ENCODE peak calls at places on chromosomes 5 and 9, in seven cellular contexts. One of them, this sample, is unnamed.

GRCh38 chr5:174571662-174572397 is 152.6 kb upstream of the MSX2 start:
- DNase-seq in prostate gland: peak; percentile 63
- DNase-seq in fibroblast of lung: peak; percentile 96
- DNase-seq in spleen: no peak
- DNase-seq in psoas muscle: no peak
- DNase-seq in upper lobe of right lung: no peak
- DNase-seq in PC-9: peak; percentile 62
- DNase-seq in this sample: no peak

GRCh38 chr5:147453901-147454814 is 55.7 kb downstream of the DPYSL3 start:
- DNase-seq in prostate gland: peak; percentile 79
- DNase-seq in fibroblast of lung: peak; percentile 87
- DNase-seq in spleen: peak; percentile 91
- DNase-seq in psoas muscle: peak; percentile 94
- DNase-seq in upper lobe of right lung: peak; percentile 92
- DNase-seq in PC-9: no peak
- DNase-seq in this sample: peak; percentile 88

GRCh38 chr5:171534009-171534895 is 114.8 kb downstream of the FGF18 start:
- DNase-seq in prostate gland: no peak
- DNase-seq in fibroblast of lung: peak; percentile 19
- DNase-seq in spleen: no peak
- DNase-seq in psoas muscle: no peak
- DNase-seq in upper lobe of right lung: no peak
- DNase-seq in PC-9: peak; percentile 85
- DNase-seq in this sample: no peak

GRCh38 chr9:135296783-135297715 is 182.5 kb upstream of the PPP1R26 start:
- DNase-seq in prostate gland: no peak
- DNase-seq in fibroblast of lung: no peak
- DNase-seq in spleen: peak; percentile 33
- DNase-seq in psoas muscle: no peak
- DNase-seq in upper lobe of right lung: no peak
- DNase-seq in PC-9: no peak
- DNase-seq in this sample: no peak

GRCh38 chr9:137550241-137550621 is at the start of gene PNPLA7:
- DNase-seq in prostate gland: peak; percentile 94
- DNase-seq in fibroblast of lung: peak; percentile 60
- DNase-seq in spleen: peak; percentile 92
- DNase-seq in psoas muscle: peak; percentile 94
- DNase-seq in upper lobe of right lung: peak; percentile 93
- DNase-seq in PC-9: peak; percentile 80
- DNase-seq in this sample: peak; percentile 92

GRCh38 chr5:66892715-66893114 is 296.5 kb downstream of the MAST4 start:
- DNase-seq in prostate gland: no peak
- DNase-seq in fibroblast of lung: peak; percentile 37
- DNase-seq in spleen: no peak
- DNase-seq in psoas muscle: no peak
- DNase-seq in upper lobe of right lung: no peak
- DNase-seq in PC-9: peak; percentile 48
- DNase-seq in this sample: no peak

GRCh38 chr5:157511656-157512644 is 51.9 kb downstream of the NIPAL4 start:
- DNase-seq in prostate gland: peak; percentile 49
- DNase-seq in fibroblast of lung: peak; percentile 98
- DNase-seq in spleen: peak; percentile 84
- DNase-seq in psoas muscle: peak; percentile 94
- DNase-seq in upper lobe of right lung: peak; percentile 76
- DNase-seq in PC-9: peak; percentile 85
- DNase-seq in this sample: peak; percentile 78

GRCh38 chr9:99001892-99002291 is 58.2 kb downstream of the COL15A1 start:
- DNase-seq in prostate gland: no peak
- DNase-seq in fibroblast of lung: no peak
- DNase-seq in spleen: no peak
- DNase-seq in psoas muscle: no peak
- DNase-seq in upper lobe of right lung: no peak
- DNase-seq in PC-9: no peak
- DNase-seq in this sample: no peak

GRCh38 chr5:99543841-99544240 is 615.0 kb upstream of the CHD1 start:
- DNase-seq in prostate gland: no peak
- DNase-seq in fibroblast of lung: peak; percentile 65
- DNase-seq in spleen: no peak
- DNase-seq in psoas muscle: no peak
- DNase-seq in upper lobe of right lung: no peak
- DNase-seq in PC-9: no peak
- DNase-seq in this sample: no peak

DNA sequence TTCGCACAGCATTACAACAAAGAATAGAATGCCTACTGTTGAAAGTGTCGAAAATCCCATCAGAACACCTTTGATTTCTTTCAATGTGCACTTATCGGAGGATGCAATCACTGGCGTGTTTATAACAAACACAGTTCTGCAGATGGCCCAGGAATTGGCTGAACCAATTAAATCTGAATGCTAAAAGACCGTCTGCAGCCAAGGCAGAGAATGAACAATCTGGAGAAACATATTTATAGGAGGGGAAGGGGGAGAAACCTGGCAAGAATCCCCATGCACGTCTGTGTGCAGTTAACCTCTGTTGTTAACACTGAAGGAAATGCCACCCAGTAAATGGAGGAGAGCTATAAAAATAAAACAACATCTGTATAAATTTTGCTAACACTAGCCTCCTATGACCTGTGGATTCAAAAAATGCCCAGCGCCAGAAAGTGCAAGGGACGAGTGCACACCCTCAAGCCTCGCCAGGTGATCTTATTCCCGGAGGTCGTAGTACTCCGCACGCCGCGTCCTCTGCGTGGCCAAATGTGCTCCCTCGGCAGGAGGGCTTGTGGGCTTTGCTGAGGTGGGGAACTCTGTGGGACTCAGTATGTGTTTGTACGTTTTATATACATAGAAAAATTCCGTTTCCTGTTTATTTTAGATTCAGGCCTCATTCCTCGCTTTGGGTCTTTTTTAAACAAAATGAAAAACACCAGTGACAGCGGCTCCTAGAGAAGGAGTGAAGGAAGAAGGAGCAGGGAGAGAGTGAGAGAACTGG is 56.7 kb downstream of the PTCH1 start:
- DNase-seq in prostate gland: no peak
- DNase-seq in fibroblast of lung: no peak
- DNase-seq in spleen: no peak
- DNase-seq in psoas muscle: no peak
- DNase-seq in upper lobe of right lung: no peak
- DNase-seq in PC-9: no peak
- DNase-seq in this sample: no peak
- H3K4me3 ChIP-seq in prostate gland: no peak overlapping the region
- H3K4me3 ChIP-seq in fibroblast of lung: no peak overlapping the region
- H3K4me3 ChIP-seq in spleen: no peak overlapping the region
- H3K4me3 ChIP-seq in psoas muscle: no peak overlapping the region
- H3K4me3 ChIP-seq in upper lobe of right lung: no peak overlapping the region
- H3K4me3 ChIP-seq in PC-9: no peak overlapping the region
- H3K4me3 ChIP-seq in this sample: no peak overlapping the region

GRCh38 chr9:6121707-6122106 is 93.9 kb upstream of the IL33 start:
- DNase-seq in prostate gland: no peak
- DNase-seq in fibroblast of lung: no peak
- DNase-seq in spleen: no peak
- DNase-seq in psoas muscle: no peak
- DNase-seq in upper lobe of right lung: no peak
- DNase-seq in PC-9: no peak
- DNase-seq in this sample: no peak

GRCh38 chr9:6128030-6128429 is 87.6 kb upstream of the IL33 start:
- DNase-seq in prostate gland: no peak
- DNase-seq in fibroblast of lung: no peak
- DNase-seq in spleen: no peak
- DNase-seq in psoas muscle: no peak
- DNase-seq in upper lobe of right lung: no peak
- DNase-seq in PC-9: no peak
- DNase-seq in this sample: no peak

GRCh38 chr9:6123402-6123801 is 92.2 kb upstream of the IL33 start:
- DNase-seq in prostate gland: no peak
- DNase-seq in fibroblast of lung: no peak
- DNase-seq in spleen: no peak
- DNase-seq in psoas muscle: no peak
- DNase-seq in upper lobe of right lung: no peak
- DNase-seq in PC-9: no peak
- DNase-seq in this sample: no peak

DNA sequence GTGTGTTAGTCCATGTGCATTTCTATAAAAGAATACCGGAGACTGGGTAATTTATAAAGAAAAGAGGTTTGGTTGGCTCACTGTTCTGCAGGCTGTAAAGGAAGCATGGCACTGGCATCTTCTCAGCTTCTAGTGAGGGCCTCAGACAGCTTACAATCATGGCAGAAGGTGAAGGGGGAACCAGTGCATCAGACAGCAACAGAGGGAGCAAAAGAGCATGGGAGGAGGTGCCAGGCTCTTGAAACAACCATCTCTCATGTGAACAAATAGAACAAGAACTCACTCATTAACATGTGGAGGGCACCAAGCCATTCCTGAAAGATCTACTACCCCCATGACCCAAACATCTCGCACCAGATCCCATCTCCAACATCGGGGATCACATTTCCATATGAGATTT is 89.2 kb upstream of the IL33 start:
- DNase-seq in prostate gland: no peak
- DNase-seq in fibroblast of lung: no peak
- DNase-seq in spleen: no peak
- DNase-seq in psoas muscle: no peak
- DNase-seq in upper lobe of right lung: no peak
- DNase-seq in PC-9: no peak
- DNase-seq in this sample: no peak
- TF ChIP-seq CTCF in prostate gland: no peak
- TF ChIP-seq CTCF in fibroblast of lung: no peak
- TF ChIP-seq CTCF in spleen: no peak
- TF ChIP-seq CTCF in psoas muscle: no peak
- TF ChIP-seq CTCF in upper lobe of right lung: no peak
- TF ChIP-seq CTCF in PC-9: no peak
- TF ChIP-seq CTCF in this sample: no peak

GRCh38 chr5:96753017-96753397 is 54.7 kb downstream of the ERAP1 start:
- DNase-seq in prostate gland: no peak
- DNase-seq in fibroblast of lung: no peak
- DNase-seq in spleen: no peak
- DNase-seq in psoas muscle: no peak
- DNase-seq in upper lobe of right lung: no peak
- DNase-seq in PC-9: no peak
- DNase-seq in this sample: no peak

GRCh38 chr5:96753848-96754247 is 53.9 kb downstream of the ERAP1 start:
- DNase-seq in prostate gland: no peak
- DNase-seq in fibroblast of lung: no peak
- DNase-seq in spleen: no peak
- DNase-seq in psoas muscle: no peak
- DNase-seq in upper lobe of right lung: no peak
- DNase-seq in PC-9: no peak
- DNase-seq in this sample: no peak

GRCh38 chr5:96750110-96750822 is 57.5 kb downstream of the ERAP1 start:
- DNase-seq in prostate gland: no peak
- DNase-seq in fibroblast of lung: no peak
- DNase-seq in spleen: no peak
- DNase-seq in psoas muscle: no peak
- DNase-seq in upper lobe of right lung: no peak
- DNase-seq in PC-9: no peak
- DNase-seq in this sample: no peak

GRCh38 chr5:96752341-96753016 is 55.3 kb downstream of the ERAP1 start:
- DNase-seq in prostate gland: peak; percentile 52
- DNase-seq in fibroblast of lung: peak; percentile 37
- DNase-seq in spleen: no peak
- DNase-seq in psoas muscle: no peak
- DNase-seq in upper lobe of right lung: no peak
- DNase-seq in PC-9: no peak
- DNase-seq in this sample: no peak

DNA sequence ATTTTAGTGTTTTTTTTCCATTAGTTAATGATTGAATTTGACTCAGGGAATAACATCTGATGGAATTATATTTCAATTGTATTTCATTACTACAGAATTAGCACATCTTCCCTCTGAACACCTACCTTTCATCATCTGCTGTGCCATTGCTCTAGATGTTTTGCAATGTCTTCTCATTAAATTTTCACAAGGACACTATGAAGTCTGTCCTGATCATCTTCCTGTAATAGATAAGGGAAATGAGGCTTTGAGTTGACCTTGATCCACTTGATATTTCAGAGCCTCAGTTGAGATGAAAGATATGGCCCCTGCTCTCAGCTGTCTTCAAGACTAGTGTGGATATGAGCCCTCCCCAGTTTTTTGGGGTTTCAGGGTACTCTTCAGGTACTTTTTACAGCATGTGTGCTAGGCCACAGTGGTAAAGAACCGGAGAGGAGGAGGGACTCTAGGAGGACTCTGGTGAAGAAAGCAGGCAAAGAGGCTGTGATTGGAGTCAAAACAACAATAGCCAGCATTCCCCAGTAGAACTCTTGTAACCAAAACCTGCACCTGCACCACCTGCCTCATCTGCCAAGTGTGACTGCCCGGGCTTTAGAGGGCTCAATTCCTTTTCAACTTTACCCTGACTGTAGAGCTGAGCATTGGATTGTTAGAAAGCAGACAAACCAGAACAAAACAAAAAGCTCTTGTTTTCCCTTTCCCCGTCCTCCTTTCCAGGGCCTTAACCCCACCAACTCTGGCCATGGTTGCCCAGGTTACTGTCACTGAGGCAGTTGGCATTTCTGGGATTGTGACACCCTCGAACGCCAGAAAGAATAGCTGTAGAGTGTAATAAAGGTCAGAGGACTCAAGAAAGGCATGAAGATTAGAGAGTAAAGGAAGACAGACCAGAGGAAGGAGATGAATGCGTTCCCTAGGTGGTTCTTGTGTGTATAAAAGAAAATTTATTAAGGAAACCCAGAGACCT is 56.3 kb downstream of the ERAP1 start:
- DNase-seq in prostate gland: no peak
- DNase-seq in fibroblast of lung: no peak
- DNase-seq in spleen: no peak
- DNase-seq in psoas muscle: no peak
- DNase-seq in upper lobe of right lung: no peak
- DNase-seq in PC-9: no peak
- DNase-seq in this sample: no peak
- H3K36me3 ChIP-seq in prostate gland: peaks cover 11% of the 10 kb centered on the region
- H3K36me3 ChIP-seq in fibroblast of lung: peaks cover 20% of the 10 kb centered on the region
- H3K36me3 ChIP-seq in spleen: peaks cover 96% of the 10 kb centered on the region
- H3K36me3 ChIP-seq in psoas muscle: peaks cover 13% of the 10 kb centered on the region
- H3K36me3 ChIP-seq in upper lobe of right lung: peaks cover 81% of the 10 kb centered on the region
- H3K36me3 ChIP-seq in PC-9: peaks cover 45% of the 10 kb centered on the region
- H3K36me3 ChIP-seq in this sample: peaks cover 100% of the 10 kb centered on the region

GRCh38 chr9:69535911-69536310 is 136.3 kb downstream of the APBA1 start:
- DNase-seq in prostate gland: no peak
- DNase-seq in fibroblast of lung: peak; percentile 38
- DNase-seq in spleen: no peak
- DNase-seq in psoas muscle: no peak
- DNase-seq in upper lobe of right lung: no peak
- DNase-seq in PC-9: no peak
- DNase-seq in this sample: no peak

GRCh38 chr9:69532359-69532758 is 139.8 kb downstream of the APBA1 start:
- DNase-seq in prostate gland: no peak
- DNase-seq in fibroblast of lung: no peak
- DNase-seq in spleen: no peak
- DNase-seq in psoas muscle: no peak
- DNase-seq in upper lobe of right lung: no peak
- DNase-seq in PC-9: no peak
- DNase-seq in this sample: no peak

DNA sequence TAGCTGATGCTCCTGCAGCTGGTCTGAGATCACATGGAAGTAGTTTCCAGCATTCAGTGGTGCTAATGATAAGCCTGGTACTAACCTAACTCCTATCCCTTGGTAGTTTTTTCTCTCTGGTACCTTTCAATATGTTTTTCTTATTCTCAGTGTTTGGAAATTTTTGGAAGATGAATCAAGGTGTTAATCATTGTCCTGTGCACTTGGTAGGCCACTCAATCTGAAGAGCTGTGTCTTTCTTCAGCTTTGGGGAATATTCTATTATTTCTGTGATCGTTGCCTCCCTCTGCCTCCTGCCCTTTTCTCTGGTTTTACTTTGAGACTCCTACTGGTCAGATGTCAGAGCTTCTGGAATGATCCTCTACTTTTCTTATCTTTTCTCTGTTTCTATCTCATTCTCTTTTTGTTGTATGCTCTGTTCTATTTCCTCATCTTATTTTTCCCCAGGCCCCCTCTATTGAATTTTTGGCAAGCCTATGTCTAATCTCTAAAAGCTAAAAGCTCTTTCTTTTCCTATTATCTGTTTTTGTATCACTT is 136.8 kb downstream of the APBA1 start:
- DNase-seq in prostate gland: no peak
- DNase-seq in fibroblast of lung: peak; percentile 1
- DNase-seq in spleen: no peak
- DNase-seq in psoas muscle: no peak
- DNase-seq in upper lobe of right lung: no peak
- DNase-seq in PC-9: no peak
- DNase-seq in this sample: no peak
- H3K4me3 ChIP-seq in prostate gland: no peak overlapping the region
- H3K4me3 ChIP-seq in fibroblast of lung: no peak overlapping the region
- H3K4me3 ChIP-seq in spleen: no peak overlapping the region
- H3K4me3 ChIP-seq in psoas muscle: no peak overlapping the region
- H3K4me3 ChIP-seq in upper lobe of right lung: no peak overlapping the region
- H3K4me3 ChIP-seq in PC-9: no peak overlapping the region
- H3K4me3 ChIP-seq in this sample: no peak overlapping the region

This sample was measured in lower lobe of right lung.